ENCODE peak calls at places on chromosomes 3 and 15, in ten cellular contexts. R is endothelial cell; U is tibial nerve; Q is iris pigment epithelial cell; W is left cardiac atrium; Z is activated naive CD8-positive, alpha-beta T cell treated with anti-CD3 and anti-CD28 coated beads, Interleukin-2, amount 50 U/mL, for 24 hours; V is neural crest cell; L is psoas muscle; P is activated CD4-positive, alpha-beta T cell treated with anti-CD3 and anti-CD28 coated beads, Interleukin-2, amount 50 U/mL, for 24 hours; C is kidney tubule cell. F is an unnamed sample.
A peak's percentile ranks its signal among the peaks of the same experiment; 100 is the strongest.

GRCh38 chr3:159139326-159139725 is 337.5 kb downstream of the MFSD1 start:
- DNase-seq in R (no peak), U (no peak), Q (no peak), W (no peak), Z (no peak), V (no peak), L (no peak), P (no peak), C (peak; percentile 10), F (no peak)

GRCh38 chr3:141050576-141050912 is 603 bp upstream of the SPSB4 start:
- DNase-seq in R (no peak), U (no peak), Q (no peak), W (no peak), Z (peak; percentile 23), V (no peak), L (no peak), P (no peak), C (no peak), F (no peak)

GRCh38 chr15:65476942-65477341 is 40.5 kb downstream of the DPP8 start:
- DNase-seq in R (no peak), U (no peak), Q (peak; percentile 88), W (no peak), Z (no peak), V (no peak), L (no peak), P (no peak), C (no peak), F (no peak)

GRCh38 chr15:48644827-48645557 is 517 bp downstream of the FBN1 start:
- DNase-seq in R (peak; percentile 62), U (no peak), Q (peak; percentile 62), W (peak; percentile 71), Z (peak; percentile 18), V (peak; percentile 58), L (peak; percentile 76), P (no peak), C (peak; percentile 60), F (peak; percentile 65)

GRCh38 chr3:10187295-10187876 is 22.7 kb downstream of the IRAK2 start:
- DNase-seq in R (no peak), U (no peak), Q (no peak), W (no peak), Z (no peak), V (no peak), L (no peak), P (no peak), C (peak; percentile 41), F (no peak)

GRCh38 chr15:89129816-89130134 is 41.5 kb downstream of the ABHD2 start:
- DNase-seq in R (no peak), U (no peak), Q (no peak), W (no peak), Z (no peak), V (no peak), L (no peak), P (no peak), C (no peak), F (no peak)

GRCh38 chr3:149659173-149659468 is 1.3 kb upstream of the WWTR1 start:
- DNase-seq in R (no peak), U (no peak), Q (peak; percentile 76), W (no peak), Z (no peak), V (no peak), L (no peak), P (no peak), C (no peak), F (no peak)

GRCh38 chr15:69065981-69066645 is 51.6 kb downstream of the NOX5 start:
- DNase-seq in R (no peak), U (no peak), Q (no peak), W (no peak), Z (no peak), V (no peak), L (no peak), P (no peak), C (no peak), F (no peak)

GRCh38 chr3:11538581-11538980 is 105.1 kb downstream of the VGLL4 start:
- DNase-seq in R (no peak), U (no peak), Q (no peak), W (no peak), Z (no peak), V (no peak), L (no peak), P (no peak), C (no peak), F (no peak)

GRCh38 chr3:4738737-4739274 is 240.4 kb upstream of the BHLHE40 start:
- DNase-seq in R (no peak), U (no peak), Q (no peak), W (no peak), Z (peak; percentile 37), V (no peak), L (no peak), P (no peak), C (peak; percentile 83), F (no peak)

GRCh38 chr15:95174880-95175279 is 943.5 kb downstream of the MCTP2 start:
- DNase-seq in R (no peak), U (no peak), Q (peak; percentile 87), W (no peak), Z (no peak), V (no peak), L (no peak), P (no peak), C (peak; percentile 30), F (no peak)

GRCh38 chr15:100769043-100769974 is 110.3 kb upstream of the ALDH1A3 start:
- DNase-seq in R (no peak), U (no peak), Q (no peak), W (no peak), Z (no peak), V (no peak), L (peak; percentile 25), P (no peak), C (no peak), F (no peak)

GRCh38 chr3:42443292-42443691 is 32.9 kb upstream of the LYZL4 start:
- DNase-seq in R (no peak), U (no peak), Q (no peak), W (no peak), Z (no peak), V (no peak), L (no peak), P (no peak), C (no peak), F (no peak)

GRCh38 chr3:140972833-140973232 is 31.2 kb downstream of the SLC25A36 start:
- DNase-seq in R (no peak), U (no peak), Q (peak; percentile 27), W (no peak), Z (no peak), V (no peak), L (no peak), P (no peak), C (peak; percentile 22), F (no peak)

GRCh38 chr3:179179979-179180758 is 32.0 kb downstream of the PIK3CA start:
- DNase-seq in R (no peak), U (no peak), Q (peak; percentile 77), W (no peak), Z (no peak), V (no peak), L (no peak), P (no peak), C (peak; percentile 9), F (no peak)

GRCh38 chr3:129003578-129004112 is 2.5 kb downstream of the EFCC1 start:
- DNase-seq in R (peak; percentile 42), U (no peak), Q (no peak), W (no peak), Z (peak; percentile 53), V (no peak), L (no peak), P (no peak), C (peak; percentile 57), F (no peak)

GRCh38 chr3:107198522-107199271 is 178.5 kb upstream of the CCDC54 start:
- DNase-seq in R (no peak), U (no peak), Q (peak; percentile 36), W (peak; percentile 41), Z (no peak), V (no peak), L (peak; percentile 60), P (no peak), C (no peak), F (no peak)

GRCh38 chr3:59798372-59799086 is 748.7 kb upstream of the CFAP20DC start:
- DNase-seq in R (no peak), U (no peak), Q (no peak), W (no peak), Z (no peak), V (no peak), L (no peak), P (no peak), C (no peak), F (no peak)

GRCh38 chr3:40116478-40117162 is 192.9 kb upstream of the EIF1B start:
- DNase-seq in R (no peak), U (no peak), Q (peak; percentile 72), W (no peak), Z (no peak), V (no peak), L (no peak), P (no peak), C (peak; percentile 83), F (no peak)

GRCh38 chr3:9045399-9045798 is 82.1 kb upstream of the RAD18 start:
- DNase-seq in R (no peak), U (no peak), Q (no peak), W (no peak), Z (no peak), V (no peak), L (no peak), P (no peak), C (no peak), F (no peak)

GRCh38 chr15:52220251-52220650 is 29.1 kb upstream of the GNB5 start:
- DNase-seq in R (no peak), U (no peak), Q (no peak), W (peak; percentile 43), Z (no peak), V (no peak), L (no peak), P (no peak), C (no peak), F (no peak)